ENCODE peak calls at places on chromosomes 6 and 20, in five cellular contexts. L, Y, K, R and O are unnamed samples.

GRCh38 chr20:1946762-1947534 is 46.9 kb downstream of the PDYN start:
- DNase-seq in Y (peak; percentile 75), K (peak; percentile 75), L (no peak), R (no peak), O (no peak)

GRCh38 chr6:52639493-52639892 is 31.4 kb upstream of the TMEM14A start:
- DNase-seq in R (no peak), Y (no peak), K (no peak), L (no peak), O (no peak)

GRCh38 chr6:7292856-7293255 is 20.1 kb downstream of the SSR1 start:
- DNase-seq in R (no peak), L (no peak), K (no peak), Y (no peak), O (no peak)

GRCh38 chr6:158475344-158476302 is 84.3 kb upstream of the TMEM181 start:
- DNase-seq in L (no peak), R (peak; percentile 93), Y (no peak), K (no peak), O (no peak)

GRCh38 chr20:2701671-2702081 is 9.1 kb downstream of the EBF4 start:
- DNase-seq in K (no peak), L (no peak), R (no peak), Y (peak; percentile 9), O (no peak)

GRCh38 chr6:78093861-78094360 is 441.1 kb downstream of the MEI4 start:
- DNase-seq in L (no peak), R (no peak), K (no peak), Y (no peak), O (no peak)

GRCh38 chr6:112457891-112458290 is 110.8 kb downstream of the RFPL4B start:
- DNase-seq in K (no peak), L (no peak), R (no peak), Y (no peak), O (no peak)

GRCh38 chr20:56628873-56629463 is at the start of gene TFAP2C:
- DNase-seq in R (peak; percentile 50), L (no peak), Y (no peak), K (peak; percentile 84), O (no peak)

GRCh38 chr6:6471276-6471675 is 117.2 kb upstream of the LY86 start:
- DNase-seq in Y (no peak), K (no peak), R (no peak), L (no peak), O (no peak)

GRCh38 chr6:42451146-42451594 is 556 bp downstream of the TRERF1 start:
- DNase-seq in L (no peak), K (no peak), R (no peak), Y (no peak), O (peak; percentile 59)

GRCh38 chr20:49691818-49692568 is 21.7 kb downstream of the B4GALT5 start:
- DNase-seq in R (no peak), Y (no peak), K (no peak), L (no peak), O (no peak)

GRCh38 chr6:121596441-121596840 is 161.0 kb downstream of the GJA1 start:
- DNase-seq in R (no peak), K (no peak), L (no peak), Y (no peak), O (no peak)

GRCh38 chr6:49333345-49334120 is 129.5 kb downstream of the MMUT start:
- DNase-seq in K (no peak), R (no peak), L (no peak), Y (no peak), O (no peak)

GRCh38 chr6:41111017-41111416 is 38.2 kb downstream of the NFYA start:
- DNase-seq in L (no peak), R (peak; percentile 64), K (no peak), Y (no peak), O (no peak)

GRCh38 chr6:156798091-156798735 is 21.0 kb downstream of the ARID1B start:
- DNase-seq in K (no peak), L (no peak), Y (no peak), R (no peak), O (no peak)

GRCh38 chr6:33716379-33716778 is 4.9 kb upstream of the UQCC2 start:
- DNase-seq in L (no peak), Y (no peak), K (no peak), R (peak; percentile 35), O (no peak)

GRCh38 chr20:46559001-46559400 is 8.5 kb upstream of the OCSTAMP start:
- DNase-seq in Y (no peak), L (no peak), K (no peak), R (no peak), O (no peak)

GRCh38 chr6:53794073-53794719 is 609 bp upstream of the LRRC1 start:
- DNase-seq in K (peak; percentile 59), L (peak; percentile 72), R (peak; percentile 82), Y (no peak), O (peak; percentile 46)

GRCh38 chr20:55893031-55893430 is 112.3 kb downstream of the CBLN4 start:
- DNase-seq in Y (no peak), R (no peak), L (no peak), K (no peak), O (no peak)

GRCh38 chr6:44226368-44227137 is 3.2 kb downstream of the SLC29A1 start:
- DNase-seq in L (no peak), K (peak; percentile 34), Y (no peak), R (no peak), O (no peak)

GRCh38 chr6:42896178-42896719 is 16.8 kb downstream of the RPL7L1 start:
- DNase-seq in R (no peak), K (no peak), Y (no peak), L (no peak), O (no peak)

GRCh38 chr20:49754596-49754995 is 40.9 kb upstream of the B4GALT5 start:
- DNase-seq in K (no peak), Y (no peak), L (no peak), R (no peak), O (no peak)

GRCh38 chr6:158060447-158061360 is 79.0 kb downstream of the SYNJ2 start:
- DNase-seq in R (peak; percentile 88), Y (peak; percentile 94), L (no peak), K (no peak), O (peak; percentile 6)

GRCh38 chr6:46734867-46735719 is at the start of gene PLA2G7:
- DNase-seq in K (peak; percentile 74), L (no peak), R (no peak), Y (no peak), O (no peak)